ENCODE peak calls at places on chromosomes 6 and 20, in six cellular contexts. Q is GM12878, C is SK-N-SH treated with all-trans-retinoic acid at 6 μM for 48 hours, T is heart left ventricle, R is T-cell, B is HepG2. W is an unnamed sample.

GRCh38 chr6:134046054-134046453 is 6.4 kb downstream of the SLC2A12 start:
- ATAC-seq in Q (no peak), C (no peak), T (no peak), R (no peak), B (no peak), W (no peak)

GRCh38 chr6:149734915-149735314 is 11.4 kb downstream of the NUP43 start:
- ATAC-seq in Q (no peak), C (no peak), T (no peak), R (no peak), B (no peak), W (no peak)

GRCh38 chr6:135854799-135855198 is 3.3 kb downstream of the PDE7B start:
- ATAC-seq in Q (peak), C (no peak), T (no peak), R (no peak), B (no peak), W (peak)

GRCh38 chr20:41072099-41072798 is 43.6 kb downstream of the TOP1 start:
- ATAC-seq in Q (peak), C (peak), T (peak), R (peak), B (peak), W (no peak)

GRCh38 chr20:24478584-24478983 is 9.2 kb downstream of the SYNDIG1 start:
- ATAC-seq in Q (no peak), C (no peak), T (peak), R (no peak), B (no peak), W (no peak)

GRCh38 chr6:15747354-15747883 is 84.6 kb upstream of the DTNBP1 start:
- ATAC-seq in Q (no peak), C (no peak), T (no peak), R (no peak), B (no peak), W (no peak)

GRCh38 chr6:90040931-90041330 is 146.7 kb downstream of the GJA10 start:
- ATAC-seq in Q (no peak), C (no peak), T (no peak), R (no peak), B (no peak), W (no peak)

GRCh38 chr6:48037946-48038345 is 73.1 kb downstream of the PTCHD4 start:
- ATAC-seq in Q (no peak), C (no peak), T (no peak), R (no peak), B (no peak), W (no peak)

GRCh38 chr20:62141397-62142251 is 1.6 kb downstream of the PSMA7 start:
- ATAC-seq in Q (peak), C (peak), T (no peak), R (peak), B (peak), W (no peak)

GRCh38 chr6:159935633-159936032 is 33.2 kb upstream of the IGF2R start:
- ATAC-seq in Q (no peak), C (no peak), T (peak), R (no peak), B (no peak), W (no peak)

GRCh38 chr6:36752187-36752885 is 54.7 kb downstream of the RAB44 start:
- ATAC-seq in Q (no peak), C (peak), T (no peak), R (no peak), B (no peak), W (no peak)

GRCh38 chr6:36865835-36866234 is 8.8 kb downstream of the PPIL1 start:
- ATAC-seq in Q (no peak), C (no peak), T (peak), R (peak), B (no peak), W (no peak)

GRCh38 chr6:55016261-55016660 is 158.1 kb upstream of the HCRTR2 start:
- ATAC-seq in Q (no peak), C (no peak), T (peak), R (no peak), B (no peak), W (no peak)

GRCh38 chr20:10412591-10413408 is 21.2 kb downstream of the MKKS start:
- ATAC-seq in Q (peak), C (peak), T (no peak), R (no peak), B (peak), W (no peak)

GRCh38 chr20:50980851-50981713 is 22.5 kb downstream of the MOCS3 start:
- ATAC-seq in Q (peak), C (peak), T (peak), R (peak), B (peak), W (peak)

GRCh38 chr6:134061440-134061839 is 9.0 kb upstream of the SLC2A12 start:
- ATAC-seq in Q (no peak), C (no peak), T (peak), R (no peak), B (no peak), W (no peak)

GRCh38 chr6:17986656-17987575 is 519 bp downstream of the KIF13A start:
- ATAC-seq in Q (peak), C (peak), T (peak), R (peak), B (peak), W (peak)

GRCh38 chr6:8020083-8020482 is 44.1 kb downstream of the BLOC1S5 start:
- ATAC-seq in Q (no peak), C (no peak), T (no peak), R (no peak), B (no peak), W (no peak)

GRCh38 chr6:137882225-137882961 is 15.3 kb downstream of the TNFAIP3 start:
- ATAC-seq in Q (peak), C (no peak), T (no peak), R (peak), B (peak), W (no peak)

GRCh38 chr6:159217595-159218275 is 48.5 kb downstream of the FNDC1 start:
- ATAC-seq in Q (peak), C (peak), T (peak), R (no peak), B (peak), W (peak)

GRCh38 chr6:157036245-157036681 is 259.1 kb downstream of the ARID1B start:
- ATAC-seq in Q (no peak), C (peak), T (peak), R (no peak), B (no peak), W (no peak)

GRCh38 chr6:163459007-163459406 is 44.5 kb downstream of the QKI start:
- ATAC-seq in Q (no peak), C (no peak), T (peak), R (no peak), B (no peak), W (no peak)

GRCh38 chr6:102670756-102671155 is 1277.2 kb downstream of the GRIK2 start:
- ATAC-seq in Q (no peak), C (no peak), T (no peak), R (no peak), B (no peak), W (no peak)

GRCh38 chr6:54193560-54193959 is 82.3 kb downstream of the MLIP start:
- ATAC-seq in Q (no peak), C (peak), T (peak), R (no peak), B (no peak), W (no peak)

GRCh38 chr6:111601875-111602274 is 3.8 kb downstream of the TRAF3IP2 start:
- ATAC-seq in Q (no peak), C (peak), T (peak), R (no peak), B (no peak), W (no peak)

GRCh38 chr20:48571945-48572589 is 255.7 kb downstream of the PREX1 start:
- ATAC-seq in Q (no peak), C (no peak), T (no peak), R (no peak), B (no peak), W (no peak)

GRCh38 chr6:18478610-18479009 is 91.5 kb downstream of the RNF144B start:
- ATAC-seq in Q (no peak), C (no peak), T (no peak), R (no peak), B (no peak), W (no peak)

GRCh38 chr6:121436966-121437756 is 1.7 kb downstream of the GJA1 start:
- ATAC-seq in Q (no peak), C (peak), T (peak), R (peak), B (no peak), W (no peak)

GRCh38 chr6:44086931-44087574 is 40.2 kb downstream of the MRPL14 start:
- ATAC-seq in Q (no peak), C (peak), T (peak), R (no peak), B (peak), W (no peak)

GRCh38 chr6:136880748-136881460 is 41.2 kb upstream of the SLC35D3 start:
- ATAC-seq in Q (no peak), C (no peak), T (no peak), R (no peak), B (no peak), W (no peak)

GRCh38 chr6:163417595-163417994 is 3.1 kb downstream of the QKI start:
- ATAC-seq in Q (no peak), C (no peak), T (no peak), R (no peak), B (no peak), W (no peak)

GRCh38 chr6:169429001-169429400 is 175.4 kb upstream of the THBS2 start:
- ATAC-seq in Q (no peak), C (no peak), T (no peak), R (no peak), B (no peak), W (no peak)

GRCh38 chr20:21767739-21768223 is 62.3 kb downstream of the PAX1 start:
- ATAC-seq in Q (no peak), C (peak), T (no peak), R (no peak), B (peak), W (no peak)

GRCh38 chr6:158207452-158207788 is 39.3 kb downstream of the GTF2H5 start:
- ATAC-seq in Q (peak), C (peak), T (no peak), R (peak), B (peak), W (peak)

GRCh38 chr6:108974201-108974600 is 120.4 kb downstream of the SESN1 start:
- ATAC-seq in Q (no peak), C (no peak), T (peak), R (no peak), B (no peak), W (no peak)